ENCODE peak calls at places on chromosomes 16 and 17, in nine cellular contexts. One of them, this sample, is unnamed.

GRCh38 chr17:7838291-7839075 is 4.5 kb downstream of the KDM6B start:
- DNase-seq in A549: no peak
- DNase-seq in ascending aorta: no peak
- DNase-seq in H9: peak
- DNase-seq in tibial artery: no peak
- DNase-seq in tibial nerve: no peak
- DNase-seq in mesendoderm: peak
- DNase-seq in heart right ventricle: no peak
- DNase-seq in stomach: no peak
- DNase-seq in this sample: no peak

GRCh38 chr17:44324571-44325275 is at the start of gene SLC25A39:
- DNase-seq in A549: peak
- DNase-seq in ascending aorta: peak
- DNase-seq in H9: peak
- DNase-seq in tibial artery: peak
- DNase-seq in tibial nerve: peak
- DNase-seq in mesendoderm: peak
- DNase-seq in heart right ventricle: peak
- DNase-seq in stomach: peak
- DNase-seq in this sample: peak

GRCh38 chr16:10578474-10579316 is 1.7 kb downstream of the EMP2 start:
- DNase-seq in A549: no peak
- DNase-seq in ascending aorta: no peak
- DNase-seq in H9: no peak
- DNase-seq in tibial artery: no peak
- DNase-seq in tibial nerve: no peak
- DNase-seq in mesendoderm: no peak
- DNase-seq in heart right ventricle: peak
- DNase-seq in stomach: peak
- DNase-seq in this sample: peak

GRCh38 chr17:77356109-77356689 is 215.4 kb downstream of the SEC14L1 start:
- DNase-seq in A549: no peak
- DNase-seq in ascending aorta: peak
- DNase-seq in H9: no peak
- DNase-seq in tibial artery: no peak
- DNase-seq in tibial nerve: no peak
- DNase-seq in mesendoderm: no peak
- DNase-seq in heart right ventricle: no peak
- DNase-seq in stomach: peak
- DNase-seq in this sample: no peak

GRCh38 chr16:89922477-89922883 is 662 bp upstream of the TUBB3 start:
- DNase-seq in A549: peak
- DNase-seq in ascending aorta: peak
- DNase-seq in H9: peak
- DNase-seq in tibial artery: peak
- DNase-seq in tibial nerve: peak
- DNase-seq in mesendoderm: peak
- DNase-seq in heart right ventricle: peak
- DNase-seq in stomach: peak
- DNase-seq in this sample: peak

GRCh38 chr17:80261159-80261894 is 675 bp downstream of the RNF213 start:
- DNase-seq in A549: peak
- DNase-seq in ascending aorta: peak
- DNase-seq in H9: peak
- DNase-seq in tibial artery: peak
- DNase-seq in tibial nerve: peak
- DNase-seq in mesendoderm: peak
- DNase-seq in heart right ventricle: peak
- DNase-seq in stomach: peak
- DNase-seq in this sample: peak

GRCh38 chr16:5854027-5854426 is 756.4 kb upstream of the EEF2KMT start:
- DNase-seq in A549: no peak
- DNase-seq in ascending aorta: no peak
- DNase-seq in H9: no peak
- DNase-seq in tibial artery: no peak
- DNase-seq in tibial nerve: no peak
- DNase-seq in mesendoderm: no peak
- DNase-seq in heart right ventricle: no peak
- DNase-seq in stomach: no peak
- DNase-seq in this sample: no peak

GRCh38 chr17:67655478-67656148 is 62.1 kb upstream of the NOL11 start:
- DNase-seq in A549: no peak
- DNase-seq in ascending aorta: no peak
- DNase-seq in H9: no peak
- DNase-seq in tibial artery: no peak
- DNase-seq in tibial nerve: no peak
- DNase-seq in mesendoderm: no peak
- DNase-seq in heart right ventricle: no peak
- DNase-seq in stomach: no peak
- DNase-seq in this sample: no peak

GRCh38 chr16:617855-618254 is 12.9 kb upstream of the WFIKKN1 start:
- DNase-seq in A549: no peak
- DNase-seq in ascending aorta: no peak
- DNase-seq in H9: no peak
- DNase-seq in tibial artery: no peak
- DNase-seq in tibial nerve: no peak
- DNase-seq in mesendoderm: no peak
- DNase-seq in heart right ventricle: no peak
- DNase-seq in stomach: no peak
- DNase-seq in this sample: no peak

GRCh38 chr16:24975428-24975889 is 39.7 kb downstream of the ARHGAP17 start:
- DNase-seq in A549: no peak
- DNase-seq in ascending aorta: peak
- DNase-seq in H9: no peak
- DNase-seq in tibial artery: no peak
- DNase-seq in tibial nerve: no peak
- DNase-seq in mesendoderm: no peak
- DNase-seq in heart right ventricle: no peak
- DNase-seq in stomach: no peak
- DNase-seq in this sample: no peak

GRCh38 chr16:16025214-16025968 is 76.0 kb downstream of the ABCC1 start:
- DNase-seq in A549: peak
- DNase-seq in ascending aorta: peak
- DNase-seq in H9: no peak
- DNase-seq in tibial artery: peak
- DNase-seq in tibial nerve: peak
- DNase-seq in mesendoderm: no peak
- DNase-seq in heart right ventricle: no peak
- DNase-seq in stomach: no peak
- DNase-seq in this sample: no peak

GRCh38 chr16:7227193-7227825 is 105.3 kb upstream of the RBFOX1 start:
- DNase-seq in A549: no peak
- DNase-seq in ascending aorta: no peak
- DNase-seq in H9: peak
- DNase-seq in tibial artery: no peak
- DNase-seq in tibial nerve: no peak
- DNase-seq in mesendoderm: peak
- DNase-seq in heart right ventricle: no peak
- DNase-seq in stomach: no peak
- DNase-seq in this sample: no peak

GRCh38 chr16:75458029-75458428 is 6.5 kb downstream of the TMEM170A start:
- DNase-seq in A549: no peak
- DNase-seq in ascending aorta: no peak
- DNase-seq in H9: no peak
- DNase-seq in tibial artery: no peak
- DNase-seq in tibial nerve: no peak
- DNase-seq in mesendoderm: no peak
- DNase-seq in heart right ventricle: no peak
- DNase-seq in stomach: no peak
- DNase-seq in this sample: no peak

GRCh38 chr17:3759597-3760216 is 36.0 kb downstream of the HASPIN start:
- DNase-seq in A549: no peak
- DNase-seq in ascending aorta: no peak
- DNase-seq in H9: no peak
- DNase-seq in tibial artery: no peak
- DNase-seq in tibial nerve: no peak
- DNase-seq in mesendoderm: no peak
- DNase-seq in heart right ventricle: no peak
- DNase-seq in stomach: no peak
- DNase-seq in this sample: no peak

GRCh38 chr17:3754066-3754457 is 30.4 kb downstream of the HASPIN start:
- DNase-seq in A549: no peak
- DNase-seq in ascending aorta: no peak
- DNase-seq in H9: no peak
- DNase-seq in tibial artery: no peak
- DNase-seq in tibial nerve: no peak
- DNase-seq in mesendoderm: no peak
- DNase-seq in heart right ventricle: no peak
- DNase-seq in stomach: no peak
- DNase-seq in this sample: no peak

GRCh38 chr17:3754458-3755334 is 31.0 kb downstream of the HASPIN start:
- DNase-seq in A549: no peak
- DNase-seq in ascending aorta: no peak
- DNase-seq in H9: peak
- DNase-seq in tibial artery: no peak
- DNase-seq in tibial nerve: no peak
- DNase-seq in mesendoderm: peak
- DNase-seq in heart right ventricle: no peak
- DNase-seq in stomach: peak
- DNase-seq in this sample: no peak

GRCh38 chr17:3751836-3752235 is 28.1 kb downstream of the HASPIN start:
- DNase-seq in A549: no peak
- DNase-seq in ascending aorta: no peak
- DNase-seq in H9: no peak
- DNase-seq in tibial artery: no peak
- DNase-seq in tibial nerve: no peak
- DNase-seq in mesendoderm: no peak
- DNase-seq in heart right ventricle: no peak
- DNase-seq in stomach: no peak
- DNase-seq in this sample: no peak

GRCh38 chr17:3755335-3756030 is 31.8 kb downstream of the HASPIN start:
- DNase-seq in A549: no peak
- DNase-seq in ascending aorta: no peak
- DNase-seq in H9: no peak
- DNase-seq in tibial artery: no peak
- DNase-seq in tibial nerve: no peak
- DNase-seq in mesendoderm: no peak
- DNase-seq in heart right ventricle: no peak
- DNase-seq in stomach: no peak
- DNase-seq in this sample: no peak
- H3K27ac ChIP-seq in A549: peak
- H3K27ac ChIP-seq in ascending aorta: no peak
- H3K27ac ChIP-seq in H9: peak
- H3K27ac ChIP-seq in tibial artery: no peak
- H3K27ac ChIP-seq in tibial nerve: no peak
- H3K27ac ChIP-seq in mesendoderm: no peak
- H3K27ac ChIP-seq in heart right ventricle: no peak
- H3K27ac ChIP-seq in stomach: peak
- H3K27ac ChIP-seq in this sample: no peak

GRCh38 chr16:68219708-68220378 is 16.1 kb downstream of the ESRP2 start:
- DNase-seq in A549: no peak
- DNase-seq in ascending aorta: no peak
- DNase-seq in H9: no peak
- DNase-seq in tibial artery: no peak
- DNase-seq in tibial nerve: no peak
- DNase-seq in mesendoderm: no peak
- DNase-seq in heart right ventricle: no peak
- DNase-seq in stomach: no peak
- DNase-seq in this sample: no peak
- H3K27ac ChIP-seq in A549: peak
- H3K27ac ChIP-seq in ascending aorta: no peak
- H3K27ac ChIP-seq in H9: no peak
- H3K27ac ChIP-seq in tibial artery: no peak
- H3K27ac ChIP-seq in tibial nerve: peak
- H3K27ac ChIP-seq in mesendoderm: no peak
- H3K27ac ChIP-seq in heart right ventricle: no peak
- H3K27ac ChIP-seq in stomach: no peak
- H3K27ac ChIP-seq in this sample: no peak

DNA sequence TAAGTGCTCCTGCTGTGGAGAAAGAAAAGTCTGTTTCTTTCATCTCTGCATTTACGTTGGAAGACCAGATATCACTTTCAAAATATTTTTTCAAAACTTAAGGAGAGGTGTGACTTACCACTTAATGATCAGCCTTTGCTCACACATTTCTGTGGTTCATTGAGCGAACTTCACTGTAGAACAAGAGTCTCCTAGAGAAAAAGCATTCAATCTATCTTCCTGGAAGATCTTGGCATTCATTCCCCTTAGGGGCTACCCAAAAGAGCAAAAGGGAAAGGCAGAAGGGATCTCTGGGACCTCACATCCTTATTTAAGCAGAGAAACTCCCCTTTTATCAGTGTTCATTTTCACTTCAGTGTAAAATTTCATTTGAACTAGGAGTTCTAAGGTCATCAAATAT is 61.2 kb downstream of the HS3ST3A1 start:
- DNase-seq in A549: no peak
- DNase-seq in ascending aorta: no peak
- DNase-seq in H9: no peak
- DNase-seq in tibial artery: no peak
- DNase-seq in tibial nerve: no peak
- DNase-seq in mesendoderm: no peak
- DNase-seq in heart right ventricle: no peak
- DNase-seq in stomach: no peak
- DNase-seq in this sample: no peak
- H3K27ac ChIP-seq in A549: peak
- H3K27ac ChIP-seq in ascending aorta: no peak
- H3K27ac ChIP-seq in H9: no peak
- H3K27ac ChIP-seq in tibial artery: no peak
- H3K27ac ChIP-seq in tibial nerve: no peak
- H3K27ac ChIP-seq in mesendoderm: no peak
- H3K27ac ChIP-seq in heart right ventricle: no peak
- H3K27ac ChIP-seq in stomach: no peak
- H3K27ac ChIP-seq in this sample: no peak

DNA sequence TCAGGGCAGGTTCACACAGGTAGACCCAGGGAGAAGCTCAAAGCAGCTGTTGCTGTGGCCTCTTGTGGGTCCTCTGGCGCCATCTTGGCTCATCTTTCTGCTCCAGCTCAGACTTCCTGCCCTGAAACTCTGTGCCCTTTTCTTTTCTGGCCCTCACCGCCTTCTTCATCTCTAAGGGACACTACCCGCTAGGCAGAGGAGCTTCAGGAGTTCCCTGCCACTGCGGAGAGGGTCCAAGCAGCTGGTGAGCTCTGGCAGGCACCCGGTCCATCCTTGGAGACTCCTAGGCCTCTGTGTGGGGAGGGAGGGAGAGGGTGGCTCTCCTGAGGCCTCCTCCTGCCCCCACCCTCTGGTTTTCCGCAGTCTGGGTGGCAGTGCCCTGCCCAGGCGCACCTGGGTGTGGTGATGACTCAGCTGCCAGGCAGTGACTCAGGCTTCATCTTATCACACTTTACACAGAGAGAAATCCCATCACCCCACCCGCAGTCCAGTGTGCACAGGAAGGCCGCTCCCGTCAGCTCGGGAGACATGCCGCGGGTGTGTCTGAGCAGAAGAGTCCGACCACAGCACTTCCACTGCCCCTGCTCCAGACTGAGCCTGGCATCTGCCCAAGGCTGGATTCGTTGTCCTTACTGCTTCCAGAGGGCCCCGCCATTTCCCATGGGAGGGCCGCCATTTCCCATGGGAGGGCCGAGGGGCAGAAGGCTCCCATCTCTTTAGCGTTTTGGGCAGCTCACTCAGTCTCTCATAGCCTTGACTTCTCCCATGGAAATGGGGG is 7.3 kb downstream of the NT5C start:
- DNase-seq in A549: peak
- DNase-seq in ascending aorta: no peak
- DNase-seq in H9: no peak
- DNase-seq in tibial artery: peak
- DNase-seq in tibial nerve: no peak
- DNase-seq in mesendoderm: no peak
- DNase-seq in heart right ventricle: peak
- DNase-seq in stomach: peak
- DNase-seq in this sample: peak
- H3K27ac ChIP-seq in A549: peak
- H3K27ac ChIP-seq in ascending aorta: no peak
- H3K27ac ChIP-seq in H9: no peak
- H3K27ac ChIP-seq in tibial artery: no peak
- H3K27ac ChIP-seq in tibial nerve: no peak
- H3K27ac ChIP-seq in mesendoderm: no peak
- H3K27ac ChIP-seq in heart right ventricle: no peak
- H3K27ac ChIP-seq in stomach: peak
- H3K27ac ChIP-seq in this sample: no peak

GRCh38 chr16:2048116-2048543 is 345 bp downstream of the TSC2 start:
- DNase-seq in A549: no peak
- DNase-seq in ascending aorta: no peak
- DNase-seq in H9: no peak
- DNase-seq in tibial artery: no peak
- DNase-seq in tibial nerve: no peak
- DNase-seq in mesendoderm: no peak
- DNase-seq in heart right ventricle: no peak
- DNase-seq in stomach: no peak
- DNase-seq in this sample: peak
- H3K27ac ChIP-seq in A549: peak
- H3K27ac ChIP-seq in ascending aorta: peak
- H3K27ac ChIP-seq in H9: no peak
- H3K27ac ChIP-seq in tibial artery: peak
- H3K27ac ChIP-seq in tibial nerve: peak
- H3K27ac ChIP-seq in mesendoderm: no peak
- H3K27ac ChIP-seq in heart right ventricle: peak
- H3K27ac ChIP-seq in stomach: peak
- H3K27ac ChIP-seq in this sample: peak

This sample was measured in heart left ventricle.